ENCODE peak calls at places on chromosomes 3 and 15, in seven cellular contexts. Z, Q, U, N, E, M and A are unnamed samples.

GRCh38 chr15:47374222-47374621 is 343.1 kb upstream of the SEMA6D start:
- DNase-seq in Z (no peak), Q (no peak), U (no peak), N (peak), E (peak), M (no peak), A (peak)

GRCh38 chr15:75452968-75453702 is 1.6 kb upstream of the SIN3A start:
- DNase-seq in Z (peak), Q (no peak), U (peak), N (peak), E (peak), M (peak), A (peak)

GRCh38 chr15:27592036-27592725 is 506.9 kb downstream of the OCA2 start:
- DNase-seq in Z (no peak), Q (no peak), U (no peak), N (peak), E (no peak), M (no peak), A (no peak)

GRCh38 chr3:157131861-157132260 is 28.1 kb downstream of the CCNL1 start:
- DNase-seq in Z (no peak), Q (no peak), U (no peak), N (no peak), E (no peak), M (no peak), A (no peak)

GRCh38 chr3:56976666-56977560 is 83.6 kb upstream of the SPATA12 start:
- DNase-seq in Z (no peak), Q (peak), U (no peak), N (no peak), E (no peak), M (no peak), A (peak)

GRCh38 chr3:49903451-49904424 is at the start of gene MST1R:
- DNase-seq in Z (peak), Q (no peak), U (peak), N (peak), E (no peak), M (peak), A (peak)

GRCh38 chr3:162738778-162739177 is 1242.2 kb downstream of the OTOL1 start:
- DNase-seq in Z (no peak), Q (no peak), U (no peak), N (no peak), E (no peak), M (no peak), A (no peak)

GRCh38 chr3:15685927-15686326 is 84.4 kb downstream of the BTD start:
- DNase-seq in Z (no peak), Q (no peak), U (no peak), N (no peak), E (no peak), M (no peak), A (no peak)